ENCODE peak calls at places on chromosomes 3 and 15, in seven cellular contexts. V is NCI-H1105; S is lung microvascular endothelial cell; B is stimulated activated CD8-positive, alpha-beta memory T cell treated with anti-CD3 and anti-CD28 coated beads, Interleukin-12 subunit alpha, Interleukin-12 subunit beta, amount 100 ng/mL, for 1 hour; I is T follicular helper cell; U is progenitor cell of endocrine pancreas; T is lower leg skin. Q is an unnamed sample.

GRCh38 chr15:51076898-51077564 is 17.7 kb downstream of the TNFAIP8L3 start:
- DNase-seq in V (no peak), S (no peak), B (no peak), I (no peak), U (no peak), T (peak; percentile 87), Q (no peak)

GRCh38 chr15:63860161-63860954 is 26.6 kb upstream of the HERC1 start:
- DNase-seq in V (no peak), S (no peak), B (peak; percentile 20), I (peak; percentile 64), U (no peak), T (no peak), Q (peak; percentile 56)

GRCh38 chr3:58158427-58159153 is 52.2 kb downstream of the DNASE1L3 start:
- DNase-seq in V (no peak), S (no peak), B (no peak), I (no peak), U (no peak), T (no peak), Q (no peak)

GRCh38 chr3:14311722-14312121 is 90.7 kb upstream of the SLC6A6 start:
- DNase-seq in V (no peak), S (no peak), B (no peak), I (no peak), U (no peak), T (no peak), Q (no peak)

GRCh38 chr3:170680593-170680992 is 94.7 kb upstream of the SLC7A14 start:
- DNase-seq in V (no peak), S (no peak), B (no peak), I (no peak), U (no peak), T (no peak), Q (no peak)

GRCh38 chr3:127226451-127226850 is 33.5 kb downstream of the PRR23E start:
- DNase-seq in V (no peak), S (no peak), B (no peak), I (no peak), U (no peak), T (no peak), Q (no peak)

GRCh38 chr3:41317718-41318117 is 118.4 kb downstream of the CTNNB1 start:
- DNase-seq in V (no peak), S (peak; percentile 29), B (no peak), I (no peak), U (no peak), T (no peak), Q (no peak)

GRCh38 chr3:51354766-51355615 is 30.1 kb upstream of the MANF start:
- DNase-seq in V (no peak), S (no peak), B (no peak), I (no peak), U (no peak), T (peak; percentile 75), Q (no peak)

GRCh38 chr3:86793786-86794185 is 197.2 kb downstream of the VGLL3 start:
- DNase-seq in V (no peak), S (peak; percentile 53), B (no peak), I (no peak), U (no peak), T (no peak), Q (no peak)

GRCh38 chr15:91948001-91948608 is 94.6 kb downstream of the SLCO3A1 start:
- DNase-seq in V (no peak), S (peak; percentile 27), B (no peak), I (no peak), U (no peak), T (no peak), Q (no peak)

GRCh38 chr15:92425578-92426225 is 32.0 kb downstream of the ST8SIA2 start:
- DNase-seq in V (no peak), S (no peak), B (no peak), I (no peak), U (no peak), T (no peak), Q (no peak)

GRCh38 chr15:39801641-39802309 is 19.1 kb upstream of the FSIP1 start:
- DNase-seq in V (no peak), S (peak; percentile 48), B (no peak), I (no peak), U (no peak), T (no peak), Q (peak; percentile 47)

GRCh38 chr15:69697913-69698312 is 245.3 kb downstream of the RPLP1 start:
- DNase-seq in V (peak; percentile 83), S (no peak), B (no peak), I (no peak), U (no peak), T (no peak), Q (no peak)

GRCh38 chr3:53016236-53016635 is 29.6 kb downstream of the SFMBT1 start:
- DNase-seq in V (no peak), S (no peak), B (no peak), I (no peak), U (no peak), T (no peak), Q (no peak)

GRCh38 chr3:40292637-40293036 is 16.9 kb upstream of the EIF1B start:
- DNase-seq in V (no peak), S (no peak), B (no peak), I (no peak), U (no peak), T (no peak), Q (no peak)

GRCh38 chr3:37935756-37936666 is 54.6 kb upstream of the VILL start:
- DNase-seq in V (no peak), S (peak; percentile 86), B (no peak), I (no peak), U (no peak), T (peak; percentile 52), Q (no peak)

GRCh38 chr3:32525720-32526119 is 23.1 kb upstream of the CMTM6 start:
- DNase-seq in V (no peak), S (no peak), B (no peak), I (no peak), U (no peak), T (no peak), Q (no peak)

GRCh38 chr15:39976291-39977274 is 42.7 kb downstream of the EIF2AK4 start:
- DNase-seq in V (peak; percentile 38), S (peak; percentile 61), B (no peak), I (no peak), U (peak; percentile 10), T (peak; percentile 91), Q (no peak)

GRCh38 chr3:78726545-78726944 is 1041.3 kb downstream of the ROBO1 start:
- DNase-seq in V (no peak), S (no peak), B (no peak), I (no peak), U (no peak), T (no peak), Q (no peak)

GRCh38 chr3:2543247-2543646 is 444.6 kb downstream of the CNTN4 start:
- DNase-seq in V (no peak), S (no peak), B (no peak), I (no peak), U (no peak), T (no peak), Q (no peak)

GRCh38 chr15:92011611-92012367 is 158.3 kb downstream of the SLCO3A1 start:
- DNase-seq in V (no peak), S (no peak), B (no peak), I (no peak), U (no peak), T (no peak), Q (peak; percentile 13)

GRCh38 chr15:60614862-60615771 is 136.2 kb upstream of the ICE2 start:
- DNase-seq in V (no peak), S (no peak), B (no peak), I (no peak), U (no peak), T (no peak), Q (no peak)

GRCh38 chr3:82942041-82942440 is 1180.6 kb upstream of the GBE1 start:
- DNase-seq in V (no peak), S (no peak), B (no peak), I (no peak), U (no peak), T (no peak), Q (no peak)

GRCh38 chr3:56064684-56065083 is 403.6 kb downstream of the ERC2 start:
- DNase-seq in V (no peak), S (no peak), B (no peak), I (no peak), U (no peak), T (no peak), Q (no peak)

GRCh38 chr15:47194718-47195117 is 522.6 kb upstream of the SEMA6D start:
- DNase-seq in V (no peak), S (peak; percentile 29), B (no peak), I (no peak), U (no peak), T (no peak), Q (no peak)

GRCh38 chr3:45479627-45480026 is 91.3 kb downstream of the LARS2 start:
- DNase-seq in V (no peak), S (peak; percentile 19), B (no peak), I (no peak), U (no peak), T (no peak), Q (no peak)

Q was measured in germinal center.